ENCODE peak calls at places on chromosomes 1 and 21, in seven cellular contexts. Y is retina, M is A172, C is RPMI7951, F is NCI-H1930, Z is foreskin melanocyte, H is HCEC 1CT. T is an unnamed sample.

GRCh38 chr1:32052887-32053286 is 19.9 kb upstream of the TMEM39B start:
- DNase-seq in Y (no peak), M (no peak), C (peak; percentile 23), F (no peak), Z (no peak), H (peak; percentile 55), T (no peak)

GRCh38 chr1:183589836-183590224 is 429 bp downstream of the NCF2 start:
- DNase-seq in Y (no peak), M (no peak), C (no peak), F (no peak), Z (no peak), H (no peak), T (no peak)

GRCh38 chr1:202237052-202237451 is 43.5 kb downstream of the LGR6 start:
- DNase-seq in Y (no peak), M (peak; percentile 59), C (no peak), F (peak; percentile 50), Z (no peak), H (peak; percentile 50), T (peak; percentile 67)

GRCh38 chr1:12485231-12486172 is 132.5 kb downstream of the DHRS3 start:
- DNase-seq in Y (no peak), M (no peak), C (peak; percentile 47), F (no peak), Z (no peak), H (no peak), T (no peak)

GRCh38 chr1:25484096-25484495 is 53.4 kb downstream of the MACO1 start:
- DNase-seq in Y (no peak), M (no peak), C (no peak), F (no peak), Z (no peak), H (no peak), T (no peak)

GRCh38 chr1:234532511-234532922 is 53.5 kb upstream of the TARBP1 start:
- DNase-seq in Y (no peak), M (no peak), C (no peak), F (no peak), Z (no peak), H (no peak), T (no peak)

GRCh38 chr1:206100226-206100780 is 16.9 kb downstream of the AVPR1B start:
- DNase-seq in Y (no peak), M (no peak), C (no peak), F (no peak), Z (no peak), H (no peak), T (no peak)

GRCh38 chr21:31235671-31236450 is 108.2 kb downstream of the TIAM1 start:
- DNase-seq in Y (no peak), M (peak; percentile 60), C (peak; percentile 61), F (no peak), Z (peak; percentile 67), H (no peak), T (peak; percentile 77)

GRCh38 chr1:96538883-96539282 is 182.7 kb upstream of the PTBP2 start:
- DNase-seq in Y (no peak), M (no peak), C (peak; percentile 87), F (no peak), Z (peak; percentile 24), H (peak; percentile 89), T (peak; percentile 27)

T was measured in Daoy.